ENCODE peak calls at places on chromosomes 13 and 19, in eight cellular contexts. V, J, Z, E, Y, Q, F and T are unnamed samples.

GRCh38 chr19:6267552-6268381 is 12.0 kb downstream of the MLLT1 start:
- DNase-seq in V (no peak), J (no peak), Z (no peak), E (no peak), Y (no peak), Q (no peak), F (no peak), T (no peak)

GRCh38 chr13:113875829-113876228 is 12.0 kb upstream of the GAS6 start:
- DNase-seq in V (no peak), J (no peak), Z (no peak), E (no peak), Y (peak; percentile 17), Q (no peak), F (no peak), T (no peak)

GRCh38 chr19:48085077-48085476 is 25.5 kb downstream of the PLA2G4C start:
- DNase-seq in V (no peak), J (no peak), Z (no peak), E (no peak), Y (no peak), Q (no peak), F (no peak), T (no peak)

GRCh38 chr13:46181799-46182490 is at the start of gene LCP1:
- DNase-seq in V (peak; percentile 10), J (no peak), Z (peak; percentile 64), E (peak; percentile 81), Y (peak; percentile 93), Q (no peak), F (peak; percentile 91), T (peak; percentile 85)

GRCh38 chr19:19711934-19712828 is 20.7 kb downstream of the ZNF14 start:
- DNase-seq in V (no peak), J (no peak), Z (no peak), E (no peak), Y (no peak), Q (no peak), F (no peak), T (no peak)

GRCh38 chr19:17996826-17997316 is 11.1 kb upstream of the ARRDC2 start:
- DNase-seq in V (peak; percentile 84), J (peak; percentile 52), Z (peak; percentile 82), E (peak; percentile 81), Y (peak; percentile 81), Q (peak; percentile 79), F (peak; percentile 76), T (peak; percentile 81)

GRCh38 chr13:99969934-99970760 is 1.4 kb downstream of the ZIC5 start:
- DNase-seq in V (peak; percentile 83), J (no peak), Z (no peak), E (no peak), Y (peak; percentile 50), Q (peak; percentile 92), F (peak; percentile 46), T (no peak)

GRCh38 chr13:80337706-80338105 is 3.2 kb downstream of the SPRY2 start:
- DNase-seq in V (no peak), J (no peak), Z (no peak), E (no peak), Y (no peak), Q (no peak), F (no peak), T (no peak)

GRCh38 chr19:52369463-52370340 is at the start of gene ZNF880:
- DNase-seq in V (peak; percentile 97), J (peak; percentile 43), Z (peak; percentile 88), E (peak; percentile 81), Y (peak; percentile 92), Q (peak; percentile 98), F (peak; percentile 85), T (peak; percentile 81)